ENCODE peak calls at places on chromosomes 4 and X, in nine cellular contexts. One of them, this sample, is unnamed.

GRCh38 chr4:172989984-172990711 is 178.5 kb upstream of the GALNT7 start:
- DNase-seq in endothelial cell: no peak
- DNase-seq in AG09319: no peak
- DNase-seq in heart left ventricle: no peak
- DNase-seq in Panc1: no peak
- DNase-seq in endothelial cell of umbilical vein: peak; percentile 86
- DNase-seq in cardiac muscle cell: no peak
- DNase-seq in colonic mucosa: no peak
- DNase-seq in IMR-90: no peak
- DNase-seq in this sample: no peak

GRCh38 chr4:110610940-110611785 is 11.7 kb downstream of the PITX2 start:
- DNase-seq in heart left ventricle: no peak
- DNase-seq in endothelial cell of umbilical vein: no peak
- DNase-seq in endothelial cell: no peak
- DNase-seq in Panc1: no peak
- DNase-seq in colonic mucosa: peak; percentile 82
- DNase-seq in IMR-90: no peak
- DNase-seq in AG09319: no peak
- DNase-seq in cardiac muscle cell: no peak
- DNase-seq in this sample: no peak

GRCh38 chrX:40104649-40105015 is 6.9 kb upstream of the BCOR start:
- DNase-seq in colonic mucosa: peak; percentile 56
- DNase-seq in AG09319: no peak
- DNase-seq in cardiac muscle cell: peak; percentile 79
- DNase-seq in endothelial cell: no peak
- DNase-seq in Panc1: no peak
- DNase-seq in heart left ventricle: peak; percentile 76
- DNase-seq in endothelial cell of umbilical vein: peak; percentile 30
- DNase-seq in IMR-90: peak; percentile 67
- DNase-seq in this sample: peak; percentile 66

GRCh38 chr4:130479020-130479419 is 1383.1 kb downstream of the C4orf33 start:
- DNase-seq in AG09319: no peak
- DNase-seq in endothelial cell of umbilical vein: no peak
- DNase-seq in colonic mucosa: no peak
- DNase-seq in heart left ventricle: no peak
- DNase-seq in Panc1: no peak
- DNase-seq in cardiac muscle cell: peak; percentile 36
- DNase-seq in endothelial cell: no peak
- DNase-seq in IMR-90: peak; percentile 29
- DNase-seq in this sample: no peak

GRCh38 chr4:7516773-7517144 is 82.0 kb upstream of the PSAPL1 start:
- DNase-seq in cardiac muscle cell: peak; percentile 11
- DNase-seq in endothelial cell of umbilical vein: no peak
- DNase-seq in heart left ventricle: peak; percentile 51
- DNase-seq in Panc1: no peak
- DNase-seq in endothelial cell: no peak
- DNase-seq in AG09319: no peak
- DNase-seq in colonic mucosa: no peak
- DNase-seq in IMR-90: no peak
- DNase-seq in this sample: no peak

GRCh38 chrX:132615396-132616131 is 126.7 kb upstream of the MBNL3 start:
- DNase-seq in cardiac muscle cell: peak; percentile 58
- DNase-seq in AG09319: no peak
- DNase-seq in IMR-90: peak; percentile 12
- DNase-seq in endothelial cell of umbilical vein: peak; percentile 34
- DNase-seq in heart left ventricle: no peak
- DNase-seq in endothelial cell: peak; percentile 52
- DNase-seq in colonic mucosa: peak; percentile 53
- DNase-seq in Panc1: no peak
- DNase-seq in this sample: no peak

GRCh38 chr4:115670930-115671329 is 557.5 kb upstream of the NDST4 start:
- DNase-seq in heart left ventricle: no peak
- DNase-seq in Panc1: no peak
- DNase-seq in IMR-90: no peak
- DNase-seq in endothelial cell: no peak
- DNase-seq in AG09319: no peak
- DNase-seq in cardiac muscle cell: no peak
- DNase-seq in endothelial cell of umbilical vein: no peak
- DNase-seq in colonic mucosa: no peak
- DNase-seq in this sample: no peak

GRCh38 chrX:140091276-140091886 is 126.1 kb upstream of the CXorf66 start:
- DNase-seq in colonic mucosa: peak; percentile 18
- DNase-seq in endothelial cell of umbilical vein: no peak
- DNase-seq in Panc1: no peak
- DNase-seq in AG09319: no peak
- DNase-seq in IMR-90: no peak
- DNase-seq in heart left ventricle: no peak
- DNase-seq in cardiac muscle cell: peak; percentile 12
- DNase-seq in endothelial cell: peak; percentile 31
- DNase-seq in this sample: peak; percentile 51

GRCh38 chrX:121558886-121559285 is 511.5 kb downstream of the GLUD2 start:
- DNase-seq in IMR-90: no peak
- DNase-seq in endothelial cell of umbilical vein: no peak
- DNase-seq in Panc1: no peak
- DNase-seq in endothelial cell: no peak
- DNase-seq in AG09319: no peak
- DNase-seq in colonic mucosa: no peak
- DNase-seq in cardiac muscle cell: no peak
- DNase-seq in heart left ventricle: no peak
- DNase-seq in this sample: no peak

GRCh38 chrX:149830192-149830873 is 48.6 kb downstream of the MAGEA9 start:
- DNase-seq in IMR-90: peak; percentile 17
- DNase-seq in colonic mucosa: no peak
- DNase-seq in endothelial cell: peak; percentile 26
- DNase-seq in heart left ventricle: no peak
- DNase-seq in cardiac muscle cell: peak; percentile 36
- DNase-seq in endothelial cell of umbilical vein: peak; percentile 2
- DNase-seq in AG09319: no peak
- DNase-seq in Panc1: no peak
- DNase-seq in this sample: no peak

GRCh38 chr4:185868983-185869938 is 57.3 kb upstream of the SORBS2 start:
- DNase-seq in endothelial cell of umbilical vein: no peak
- DNase-seq in AG09319: no peak
- DNase-seq in colonic mucosa: no peak
- DNase-seq in cardiac muscle cell: no peak
- DNase-seq in heart left ventricle: no peak
- DNase-seq in Panc1: no peak
- DNase-seq in IMR-90: no peak
- DNase-seq in endothelial cell: no peak
- DNase-seq in this sample: no peak

GRCh38 chr4:7168106-7168505 is 24.2 kb upstream of the SORCS2 start:
- DNase-seq in IMR-90: no peak
- DNase-seq in endothelial cell: no peak
- DNase-seq in endothelial cell of umbilical vein: no peak
- DNase-seq in cardiac muscle cell: no peak
- DNase-seq in colonic mucosa: no peak
- DNase-seq in AG09319: no peak
- DNase-seq in Panc1: no peak
- DNase-seq in heart left ventricle: no peak
- DNase-seq in this sample: peak; percentile 29

DNA sequence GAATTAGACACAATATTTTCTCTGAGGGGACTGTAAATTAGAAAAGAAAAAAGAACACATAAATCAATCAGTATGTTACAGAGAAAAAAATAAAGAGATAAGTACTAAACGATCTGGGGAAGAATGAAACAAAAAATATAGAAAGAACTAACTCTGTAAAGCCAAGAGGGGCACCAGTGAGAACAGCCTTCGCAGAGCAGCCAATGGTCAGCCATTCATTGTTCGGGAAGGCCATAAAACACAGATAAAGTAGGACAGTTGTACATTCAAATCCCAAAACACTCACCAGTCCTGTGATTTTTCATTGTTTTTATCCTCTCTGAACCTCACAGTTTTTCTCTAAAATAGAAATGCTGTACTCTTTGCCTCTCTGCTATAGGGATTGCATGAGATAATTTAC is 127.9 kb downstream of the NEK1 start:
- DNase-seq in AG09319: no peak
- DNase-seq in IMR-90: peak; percentile 15
- DNase-seq in cardiac muscle cell: peak; percentile 7
- DNase-seq in endothelial cell: no peak
- DNase-seq in Panc1: no peak
- DNase-seq in endothelial cell of umbilical vein: no peak
- DNase-seq in heart left ventricle: no peak
- DNase-seq in colonic mucosa: no peak
- DNase-seq in this sample: no peak
- TF ChIP-seq CTCF in AG09319: no peak
- TF ChIP-seq CTCF in IMR-90: peak; percentile 28
- TF ChIP-seq CTCF in cardiac muscle cell: peak; percentile 4
- TF ChIP-seq CTCF in endothelial cell: no peak
- TF ChIP-seq CTCF in Panc1: no peak
- TF ChIP-seq CTCF in endothelial cell of umbilical vein: no peak
- TF ChIP-seq CTCF in heart left ventricle: no peak
- TF ChIP-seq CTCF in colonic mucosa: no peak
- TF ChIP-seq CTCF in this sample: no peak

GRCh38 chr4:74624351-74625151 is 169.8 kb downstream of the BTC start:
- DNase-seq in IMR-90: peak; percentile 96
- DNase-seq in cardiac muscle cell: peak; percentile 95
- DNase-seq in colonic mucosa: no peak
- DNase-seq in AG09319: peak; percentile 22
- DNase-seq in Panc1: peak; percentile 70
- DNase-seq in endothelial cell: no peak
- DNase-seq in endothelial cell of umbilical vein: peak; percentile 89
- DNase-seq in heart left ventricle: no peak
- DNase-seq in this sample: no peak

GRCh38 chr4:74621616-74622015 is 172.7 kb downstream of the BTC start:
- DNase-seq in IMR-90: no peak
- DNase-seq in cardiac muscle cell: no peak
- DNase-seq in AG09319: no peak
- DNase-seq in endothelial cell: no peak
- DNase-seq in Panc1: no peak
- DNase-seq in endothelial cell of umbilical vein: peak; percentile 67
- DNase-seq in heart left ventricle: no peak
- DNase-seq in colonic mucosa: no peak
- DNase-seq in this sample: no peak

GRCh38 chr4:74619931-74620702 is 174.2 kb downstream of the BTC start:
- DNase-seq in cardiac muscle cell: peak; percentile 76
- DNase-seq in IMR-90: peak; percentile 27
- DNase-seq in Panc1: no peak
- DNase-seq in AG09319: no peak
- DNase-seq in heart left ventricle: no peak
- DNase-seq in endothelial cell: no peak
- DNase-seq in endothelial cell of umbilical vein: peak; percentile 66
- DNase-seq in colonic mucosa: no peak
- DNase-seq in this sample: no peak

GRCh38 chr4:74625981-74626380 is 168.3 kb downstream of the BTC start:
- DNase-seq in IMR-90: no peak
- DNase-seq in endothelial cell of umbilical vein: peak; percentile 80
- DNase-seq in cardiac muscle cell: no peak
- DNase-seq in heart left ventricle: no peak
- DNase-seq in AG09319: no peak
- DNase-seq in endothelial cell: no peak
- DNase-seq in Panc1: no peak
- DNase-seq in colonic mucosa: no peak
- DNase-seq in this sample: no peak

DNA sequence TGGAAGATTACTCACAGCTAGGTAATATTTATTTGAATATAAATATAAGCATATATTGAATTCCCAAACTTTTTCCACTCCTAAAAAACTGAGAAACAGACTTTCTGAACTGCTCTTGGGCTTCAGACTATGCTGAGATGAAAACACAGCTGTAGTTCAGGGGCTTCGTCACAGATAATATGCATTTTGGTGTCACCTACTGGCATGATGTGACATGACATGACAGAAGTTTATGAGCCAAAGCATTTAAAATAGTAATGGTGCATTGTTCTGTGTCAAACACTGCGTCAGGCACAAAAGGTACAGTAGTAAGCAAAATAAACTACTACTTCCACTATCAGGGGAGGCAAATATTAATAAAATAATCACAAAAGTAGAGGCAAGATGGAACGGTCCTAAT is 171.3 kb downstream of the BTC start:
- DNase-seq in endothelial cell: peak; percentile 18
- DNase-seq in endothelial cell of umbilical vein: peak; percentile 79
- DNase-seq in heart left ventricle: no peak
- DNase-seq in Panc1: peak; percentile 51
- DNase-seq in AG09319: no peak
- DNase-seq in IMR-90: peak; percentile 24
- DNase-seq in cardiac muscle cell: peak; percentile 79
- DNase-seq in colonic mucosa: peak; percentile 47
- DNase-seq in this sample: no peak
- TF ChIP-seq CTCF in endothelial cell: peak; percentile 72
- TF ChIP-seq CTCF in endothelial cell of umbilical vein: peak; percentile 46
- TF ChIP-seq CTCF in heart left ventricle: peak; percentile 46
- TF ChIP-seq CTCF in Panc1: peak; percentile 58
- TF ChIP-seq CTCF in AG09319: peak; percentile 22
- TF ChIP-seq CTCF in IMR-90: peak; percentile 34
- TF ChIP-seq CTCF in cardiac muscle cell: peak; percentile 49
- TF ChIP-seq CTCF in colonic mucosa: peak; percentile 33
- TF ChIP-seq CTCF in this sample: peak; percentile 26

GRCh38 chrX:57918750-57919436 is 8.6 kb upstream of the ZXDA start:
- DNase-seq in AG09319: no peak
- DNase-seq in IMR-90: peak; percentile 17
- DNase-seq in cardiac muscle cell: peak; percentile 53
- DNase-seq in Panc1: no peak
- DNase-seq in colonic mucosa: peak; percentile 26
- DNase-seq in heart left ventricle: peak; percentile 37
- DNase-seq in endothelial cell of umbilical vein: peak; percentile 30
- DNase-seq in endothelial cell: no peak
- DNase-seq in this sample: peak; percentile 30
- TF ChIP-seq CTCF in AG09319: peak; percentile 47
- TF ChIP-seq CTCF in IMR-90: peak; percentile 50
- TF ChIP-seq CTCF in cardiac muscle cell: peak; percentile 40
- TF ChIP-seq CTCF in Panc1: peak; percentile 56
- TF ChIP-seq CTCF in colonic mucosa: peak; percentile 42
- TF ChIP-seq CTCF in heart left ventricle: peak; percentile 26
- TF ChIP-seq CTCF in endothelial cell of umbilical vein: peak; percentile 24
- TF ChIP-seq CTCF in endothelial cell: peak; percentile 32
- TF ChIP-seq CTCF in this sample: peak; percentile 49

GRCh38 chr4:162499478-162499877 is 335.7 kb upstream of the FSTL5 start:
- DNase-seq in colonic mucosa: no peak
- DNase-seq in heart left ventricle: no peak
- DNase-seq in cardiac muscle cell: peak; percentile 2
- DNase-seq in endothelial cell of umbilical vein: no peak
- DNase-seq in AG09319: no peak
- DNase-seq in Panc1: no peak
- DNase-seq in endothelial cell: no peak
- DNase-seq in IMR-90: no peak
- DNase-seq in this sample: no peak
- TF ChIP-seq CTCF in colonic mucosa: no peak
- TF ChIP-seq CTCF in heart left ventricle: peak; percentile 12
- TF ChIP-seq CTCF in cardiac muscle cell: peak; percentile 32
- TF ChIP-seq CTCF in endothelial cell of umbilical vein: no peak
- TF ChIP-seq CTCF in AG09319: peak; percentile 14
- TF ChIP-seq CTCF in Panc1: peak; percentile 38
- TF ChIP-seq CTCF in endothelial cell: peak; percentile 44
- TF ChIP-seq CTCF in IMR-90: peak; percentile 14
- TF ChIP-seq CTCF in this sample: no peak